ENCODE peak calls at places on chromosomes 13 and 19, in six cellular contexts. One of them, this sample, is unnamed.

GRCh38 chr13:93058301-93058700 is 168.3 kb upstream of the GPC6 start:
- ATAC-seq in A549: no peak
- ATAC-seq in GM12878: no peak
- ATAC-seq in K562: no peak
- ATAC-seq in HepG2: no peak
- ATAC-seq in upper lobe of left lung: no peak
- ATAC-seq in this sample: no peak

GRCh38 chr19:40740747-40741146 is 9.5 kb downstream of the ACTMAP start:
- ATAC-seq in HepG2: no peak
- ATAC-seq in A549: peak; percentile 1
- ATAC-seq in K562: no peak
- ATAC-seq in upper lobe of left lung: peak; percentile 57
- ATAC-seq in GM12878: no peak
- ATAC-seq in this sample: peak; percentile 84

GRCh38 chr13:45412274-45413049 is 5.7 kb downstream of the SLC25A30 start:
- ATAC-seq in GM12878: peak; percentile 23
- ATAC-seq in upper lobe of left lung: no peak
- ATAC-seq in K562: no peak
- ATAC-seq in HepG2: no peak
- ATAC-seq in A549: no peak
- ATAC-seq in this sample: no peak

GRCh38 chr13:30755678-30756077 is 20.3 kb downstream of the ALOX5AP start:
- ATAC-seq in K562: no peak
- ATAC-seq in GM12878: no peak
- ATAC-seq in upper lobe of left lung: no peak
- ATAC-seq in HepG2: no peak
- ATAC-seq in A549: no peak
- ATAC-seq in this sample: no peak

GRCh38 chr13:45314822-45315221 is 26.2 kb downstream of the TPT1 start:
- ATAC-seq in GM12878: no peak
- ATAC-seq in K562: no peak
- ATAC-seq in upper lobe of left lung: no peak
- ATAC-seq in A549: no peak
- ATAC-seq in HepG2: no peak
- ATAC-seq in this sample: no peak

GRCh38 chr19:48634424-48635262 is 2.5 kb downstream of the DBP start:
- ATAC-seq in A549: peak; percentile 21
- ATAC-seq in HepG2: peak; percentile 20
- ATAC-seq in upper lobe of left lung: peak; percentile 76
- ATAC-seq in GM12878: peak; percentile 66
- ATAC-seq in K562: peak; percentile 61
- ATAC-seq in this sample: peak; percentile 40

GRCh38 chr13:103517066-103517767 is 451.0 kb upstream of the SLC10A2 start:
- ATAC-seq in GM12878: peak; percentile 85
- ATAC-seq in A549: no peak
- ATAC-seq in upper lobe of left lung: no peak
- ATAC-seq in K562: no peak
- ATAC-seq in HepG2: no peak
- ATAC-seq in this sample: no peak

GRCh38 chr13:39317284-39317683 is 279.0 kb downstream of the NHLRC3 start:
- ATAC-seq in K562: no peak
- ATAC-seq in A549: no peak
- ATAC-seq in HepG2: no peak
- ATAC-seq in upper lobe of left lung: peak; percentile 75
- ATAC-seq in GM12878: peak; percentile 59
- ATAC-seq in this sample: peak; percentile 78

GRCh38 chr13:26837997-26838396 is 77.4 kb upstream of the GPR12 start:
- ATAC-seq in HepG2: no peak
- ATAC-seq in GM12878: no peak
- ATAC-seq in A549: no peak
- ATAC-seq in upper lobe of left lung: no peak
- ATAC-seq in K562: no peak
- ATAC-seq in this sample: no peak

GRCh38 chr19:19444694-19445155 is 39.2 kb downstream of the GATAD2A start:
- ATAC-seq in GM12878: peak; percentile 86
- ATAC-seq in HepG2: no peak
- ATAC-seq in A549: no peak
- ATAC-seq in K562: peak; percentile 91
- ATAC-seq in upper lobe of left lung: peak; percentile 77
- ATAC-seq in this sample: no peak

GRCh38 chr19:49114630-49115363 is 627 bp downstream of the LIN7B start:
- ATAC-seq in upper lobe of left lung: peak; percentile 13
- ATAC-seq in A549: no peak
- ATAC-seq in K562: peak; percentile 6
- ATAC-seq in GM12878: no peak
- ATAC-seq in HepG2: peak; percentile 28
- ATAC-seq in this sample: no peak

GRCh38 chr19:38734176-38734425 is 10.2 kb downstream of the CAPN12 start:
- ATAC-seq in GM12878: peak; percentile 60
- ATAC-seq in K562: no peak
- ATAC-seq in A549: no peak
- ATAC-seq in upper lobe of left lung: no peak
- ATAC-seq in HepG2: peak; percentile 5
- ATAC-seq in this sample: no peak

GRCh38 chr19:16074488-16075365 is 1.6 kb upstream of the TPM4 start:
- ATAC-seq in K562: no peak
- ATAC-seq in upper lobe of left lung: no peak
- ATAC-seq in GM12878: no peak
- ATAC-seq in A549: no peak
- ATAC-seq in HepG2: no peak
- ATAC-seq in this sample: no peak

GRCh38 chr13:53743906-53744305 is 715.3 kb downstream of the OLFM4 start:
- ATAC-seq in GM12878: no peak
- ATAC-seq in upper lobe of left lung: no peak
- ATAC-seq in A549: no peak
- ATAC-seq in K562: no peak
- ATAC-seq in HepG2: no peak
- ATAC-seq in this sample: no peak

GRCh38 chr19:47228168-47228936 is 2.6 kb downstream of the BBC3 start:
- ATAC-seq in HepG2: peak; percentile 46
- ATAC-seq in GM12878: peak; percentile 47
- ATAC-seq in K562: peak; percentile 50
- ATAC-seq in A549: peak; percentile 37
- ATAC-seq in upper lobe of left lung: no peak
- ATAC-seq in this sample: peak; percentile 4

GRCh38 chr13:79382545-79383275 is 23.3 kb downstream of the RBM26 start:
- ATAC-seq in A549: no peak
- ATAC-seq in upper lobe of left lung: no peak
- ATAC-seq in K562: peak; percentile 28
- ATAC-seq in HepG2: no peak
- ATAC-seq in GM12878: peak; percentile 64
- ATAC-seq in this sample: no peak

GRCh38 chr13:100608906-100609305 is 20.3 kb upstream of the GGACT start:
- ATAC-seq in upper lobe of left lung: peak; percentile 40
- ATAC-seq in K562: peak; percentile 95
- ATAC-seq in GM12878: peak; percentile 91
- ATAC-seq in HepG2: no peak
- ATAC-seq in A549: no peak
- ATAC-seq in this sample: no peak

DNA sequence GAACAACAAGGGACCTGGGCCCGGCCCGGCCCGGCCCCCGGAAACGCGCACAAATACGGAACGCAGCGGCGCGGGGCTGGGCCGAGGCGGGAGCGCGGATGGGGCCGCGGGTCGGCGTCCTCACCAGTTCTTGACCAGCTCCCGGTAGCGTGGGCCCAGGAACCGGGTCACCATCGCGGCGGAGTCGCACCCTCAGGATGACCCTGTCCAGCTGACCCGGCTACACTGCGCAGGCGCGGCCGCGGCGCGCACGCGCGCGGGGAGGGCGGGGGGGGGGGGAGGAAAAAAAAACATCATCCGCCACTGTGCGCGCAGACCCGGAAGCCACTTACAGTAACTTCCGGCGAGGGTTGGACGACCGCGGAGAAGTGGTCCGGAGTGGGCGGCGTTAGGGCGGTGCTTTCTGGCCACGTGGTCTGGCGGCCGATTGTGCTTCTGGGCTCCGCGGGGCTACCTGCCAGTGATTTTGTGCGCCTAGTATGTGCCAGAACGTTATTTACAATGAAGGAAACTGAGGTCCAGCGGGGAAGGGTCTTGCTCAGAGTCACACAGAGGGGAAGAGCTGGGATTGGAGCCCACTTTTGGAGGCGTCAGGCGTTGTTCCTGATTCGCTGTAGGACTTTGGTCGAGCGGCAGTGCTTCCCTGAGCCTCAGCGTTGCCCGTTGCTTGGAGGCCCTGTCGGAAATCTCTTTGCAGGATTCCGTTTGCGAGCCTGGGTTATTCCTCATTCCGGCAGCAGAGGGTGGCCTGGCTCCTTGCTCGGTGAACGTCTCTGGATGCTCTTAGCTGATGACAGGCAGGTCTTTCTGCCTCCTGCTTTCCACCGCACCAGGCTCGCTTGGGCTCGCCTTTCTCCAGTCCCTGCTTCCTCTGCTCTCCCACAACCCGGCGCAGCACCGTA is at the start of gene UQCR11:
- ATAC-seq in HepG2: peak; percentile 85
- ATAC-seq in K562: peak; percentile 93
- ATAC-seq in GM12878: peak; percentile 96
- ATAC-seq in A549: peak; percentile 93
- ATAC-seq in upper lobe of left lung: peak; percentile 97
- ATAC-seq in this sample: peak; percentile 97
- TF ChIP-seq EP300 in HepG2: peak; percentile 4
- TF ChIP-seq EP300 in K562: no peak
- TF ChIP-seq EP300 in GM12878: no peak
- TF ChIP-seq EP300 in A549: no peak
- TF ChIP-seq EP300 in upper lobe of left lung: no peak
- TF ChIP-seq EP300 in this sample: no peak

GRCh38 chr13:56837161-56837560 is 303.6 kb upstream of the PRR20A start:
- ATAC-seq in upper lobe of left lung: no peak
- ATAC-seq in GM12878: no peak
- ATAC-seq in K562: no peak
- ATAC-seq in HepG2: no peak
- ATAC-seq in A549: no peak
- ATAC-seq in this sample: no peak
- H3K4me3 ChIP-seq in upper lobe of left lung: no peak overlapping the region
- H3K4me3 ChIP-seq in GM12878: no peak overlapping the region
- H3K4me3 ChIP-seq in K562: no peak overlapping the region
- H3K4me3 ChIP-seq in HepG2: no peak overlapping the region
- H3K4me3 ChIP-seq in A549: no peak overlapping the region
- H3K4me3 ChIP-seq in this sample: no peak overlapping the region

DNA sequence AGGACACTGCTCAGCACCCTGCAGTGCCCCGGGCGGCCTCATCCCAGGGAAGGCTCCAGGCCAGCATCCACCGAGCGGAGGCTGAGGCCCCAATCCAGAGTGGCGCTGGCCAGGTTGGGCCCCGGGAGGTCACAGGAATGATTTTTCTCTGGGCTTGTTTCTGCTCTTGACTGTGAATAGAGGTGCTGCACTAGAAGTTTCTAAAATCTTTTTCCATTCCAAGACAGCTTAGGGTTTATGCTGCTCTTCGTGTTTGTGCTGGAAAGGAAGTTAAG is 15.1 kb downstream of the KDM4B start:
- ATAC-seq in HepG2: no peak
- ATAC-seq in A549: no peak
- ATAC-seq in K562: no peak
- ATAC-seq in GM12878: no peak
- ATAC-seq in upper lobe of left lung: no peak
- ATAC-seq in this sample: no peak
- H3K4me1 ChIP-seq in HepG2: no peaks in the 10 kb centered on the region
- H3K4me1 ChIP-seq in A549: peaks cover 5% of the 10 kb centered on the region
- H3K4me1 ChIP-seq in K562: peaks cover 15% of the 10 kb centered on the region
- H3K4me1 ChIP-seq in GM12878: peaks cover 3% of the 10 kb centered on the region
- H3K4me1 ChIP-seq in upper lobe of left lung: peaks cover 71% of the 10 kb centered on the region
- H3K4me1 ChIP-seq in this sample: no peaks in the 10 kb centered on the region

DNA sequence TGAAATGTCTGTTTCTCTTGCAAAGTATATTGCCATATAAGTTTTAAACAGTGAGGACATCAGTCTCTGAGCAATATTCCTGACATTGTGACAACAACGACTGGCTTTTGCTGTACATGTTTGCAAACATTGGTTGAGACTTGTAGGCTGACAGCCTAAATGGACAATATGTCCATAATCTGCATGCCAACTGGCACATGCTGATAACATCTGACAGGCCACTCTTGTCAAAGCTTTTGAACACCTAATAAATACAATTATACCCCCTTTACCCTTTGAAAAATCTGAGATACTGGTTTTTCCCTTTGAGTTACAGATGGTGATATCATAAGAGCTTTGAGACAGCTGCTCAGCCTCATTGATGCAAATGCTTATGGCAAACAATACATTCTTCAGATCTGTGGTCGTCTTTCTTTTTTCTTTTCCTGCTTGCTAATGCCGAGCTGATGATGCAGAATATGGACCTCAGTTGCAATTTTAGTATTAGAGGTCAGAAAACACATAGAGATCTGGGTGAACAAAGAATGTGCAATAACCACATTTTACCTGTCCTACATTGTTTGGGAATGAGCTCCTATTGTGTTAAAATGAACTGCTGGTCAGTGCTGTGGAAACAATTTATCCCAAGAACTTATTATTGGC is 114.9 kb downstream of the RFC3 start:
- ATAC-seq in HepG2: no peak
- ATAC-seq in upper lobe of left lung: no peak
- ATAC-seq in GM12878: no peak
- ATAC-seq in K562: no peak
- ATAC-seq in A549: no peak
- ATAC-seq in this sample: no peak
- TF ChIP-seq EP300 in HepG2: no peak
- TF ChIP-seq EP300 in upper lobe of left lung: no peak
- TF ChIP-seq EP300 in GM12878: no peak
- TF ChIP-seq EP300 in K562: no peak
- TF ChIP-seq EP300 in A549: no peak
- TF ChIP-seq EP300 in this sample: no peak

GRCh38 chr19:1410136-1410786 is 2.9 kb downstream of the DAZAP1 start:
- ATAC-seq in K562: no peak
- ATAC-seq in GM12878: no peak
- ATAC-seq in HepG2: no peak
- ATAC-seq in A549: no peak
- ATAC-seq in upper lobe of left lung: no peak
- ATAC-seq in this sample: no peak
- H3K4me3 ChIP-seq in K562: peak overlapping the region; percentile 99
- H3K4me3 ChIP-seq in GM12878: peak overlapping the region; percentile 81
- H3K4me3 ChIP-seq in HepG2: no peak overlapping the region
- H3K4me3 ChIP-seq in A549: no peak overlapping the region
- H3K4me3 ChIP-seq in upper lobe of left lung: peak overlapping the region; percentile 99
- H3K4me3 ChIP-seq in this sample: peak overlapping the region; percentile 100

DNA sequence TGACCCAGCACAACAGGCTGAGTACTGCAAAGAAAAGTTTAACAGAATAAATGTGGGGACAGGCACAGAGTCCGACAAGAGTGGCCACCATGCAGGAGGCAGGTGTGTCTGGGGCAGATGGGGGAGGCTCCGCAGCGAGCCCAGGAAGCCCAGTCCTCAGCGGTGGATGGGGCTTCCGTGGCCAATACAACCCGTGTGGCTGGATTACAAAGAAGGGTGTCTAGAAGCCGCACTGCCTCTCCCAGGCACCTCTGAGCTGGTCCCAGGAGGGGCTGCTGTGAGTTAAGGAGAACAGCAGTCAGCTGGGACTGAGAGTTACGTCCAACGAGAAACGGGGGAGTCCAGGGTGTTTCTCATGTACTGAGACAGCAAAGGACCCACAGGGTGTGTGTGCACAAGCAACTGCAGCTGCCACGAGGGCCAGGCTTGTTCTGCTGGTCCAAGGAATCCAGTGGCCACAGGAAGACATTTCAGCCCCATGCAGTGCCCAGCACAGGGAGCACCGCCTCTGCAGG is 70.2 kb downstream of the SPACA7 start:
- ATAC-seq in GM12878: no peak
- ATAC-seq in K562: no peak
- ATAC-seq in A549: no peak
- ATAC-seq in upper lobe of left lung: no peak
- ATAC-seq in HepG2: no peak
- ATAC-seq in this sample: no peak
- H3K4me1 ChIP-seq in GM12878: no peaks in the 10 kb centered on the region
- H3K4me1 ChIP-seq in K562: no peaks in the 10 kb centered on the region
- H3K4me1 ChIP-seq in A549: no peaks in the 10 kb centered on the region
- H3K4me1 ChIP-seq in upper lobe of left lung: no peaks in the 10 kb centered on the region
- H3K4me1 ChIP-seq in HepG2: no peaks in the 10 kb centered on the region
- H3K4me1 ChIP-seq in this sample: peaks cover 10% of the 10 kb centered on the region

GRCh38 chr13:114314074-114314912 is at the start of gene CHAMP1:
- ATAC-seq in HepG2: peak; percentile 90
- ATAC-seq in A549: peak; percentile 91
- ATAC-seq in upper lobe of left lung: peak; percentile 98
- ATAC-seq in GM12878: peak; percentile 83
- ATAC-seq in K562: peak; percentile 85
- ATAC-seq in this sample: peak; percentile 96
- TF ChIP-seq EP300 in HepG2: no peak
- TF ChIP-seq EP300 in A549: no peak
- TF ChIP-seq EP300 in upper lobe of left lung: peak; percentile 68
- TF ChIP-seq EP300 in GM12878: peak; percentile 14
- TF ChIP-seq EP300 in K562: peak; percentile 48
- TF ChIP-seq EP300 in this sample: no peak